ENCODE peak calls at places on chromosomes 1 and 21, in eight cellular contexts. P, W, I, Q, L, C, N and D are unnamed samples.

GRCh38 chr1:205319081-205320018 is 2.2 kb downstream of the NUAK2 start:
- DNase-seq in P (no peak), W (peak), I (peak), Q (peak), L (no peak), C (peak), N (no peak), D (no peak)

GRCh38 chr1:219498666-219499065 is 114.2 kb downstream of the ZC3H11B start:
- DNase-seq in P (no peak), W (peak), I (no peak), Q (peak), L (no peak), C (no peak), N (no peak), D (no peak)

GRCh38 chr1:18635833-18636671 is 5.4 kb downstream of the PAX7 start:
- DNase-seq in P (peak), W (no peak), I (no peak), Q (no peak), L (no peak), C (no peak), N (no peak), D (peak)

GRCh38 chr1:215226755-215227154 is 144.2 kb downstream of the KCNK2 start:
- DNase-seq in P (no peak), W (no peak), I (no peak), Q (no peak), L (no peak), C (no peak), N (peak), D (no peak)

GRCh38 chr1:89890085-89890754 is 69.4 kb downstream of the LRRC8D start:
- DNase-seq in P (peak), W (peak), I (no peak), Q (peak), L (no peak), C (peak), N (peak), D (no peak)

GRCh38 chr1:236143104-236143948 is 987 bp downstream of the GPR137B start:
- DNase-seq in P (no peak), W (peak), I (no peak), Q (peak), L (peak), C (no peak), N (peak), D (peak)

GRCh38 chr1:177883581-177883980 is 86.3 kb downstream of the SEC16B start:
- DNase-seq in P (no peak), W (no peak), I (no peak), Q (no peak), L (no peak), C (no peak), N (no peak), D (no peak)

GRCh38 chr1:55049914-55050278 is 10.5 kb downstream of the PCSK9 start:
- DNase-seq in P (no peak), W (peak), I (peak), Q (peak), L (no peak), C (no peak), N (peak), D (no peak)

GRCh38 chr1:116717318-116717717 is 36.9 kb upstream of the CD2 start:
- DNase-seq in P (no peak), W (no peak), I (no peak), Q (no peak), L (no peak), C (no peak), N (no peak), D (no peak)

GRCh38 chr1:241063281-241063680 is 293.7 kb downstream of the RGS7 start:
- DNase-seq in P (no peak), W (no peak), I (no peak), Q (no peak), L (no peak), C (no peak), N (no peak), D (no peak)

GRCh38 chr1:46649764-46650163 is 18.4 kb downstream of the ATPAF1 start:
- DNase-seq in P (no peak), W (no peak), I (no peak), Q (no peak), L (no peak), C (no peak), N (no peak), D (no peak)

GRCh38 chr1:171188388-171189266 is 3.5 kb downstream of the FMO2 start:
- DNase-seq in P (peak), W (peak), I (peak), Q (peak), L (peak), C (peak), N (peak), D (peak)

GRCh38 chr1:79777481-79778219 is 771.1 kb upstream of the ADGRL4 start:
- DNase-seq in P (peak), W (no peak), I (no peak), Q (no peak), L (no peak), C (no peak), N (no peak), D (no peak)

GRCh38 chr1:39933956-39934941 is 20.7 kb upstream of the MFSD2A start:
- DNase-seq in P (no peak), W (peak), I (peak), Q (peak), L (no peak), C (peak), N (peak), D (no peak)

GRCh38 chr1:203104096-203104495 is 18.3 kb upstream of the MYOG start:
- DNase-seq in P (no peak), W (no peak), I (no peak), Q (no peak), L (no peak), C (no peak), N (no peak), D (no peak)

GRCh38 chr1:158285756-158286241 is 3.9 kb upstream of the CD1C start:
- DNase-seq in P (no peak), W (no peak), I (peak), Q (peak), L (no peak), C (peak), N (no peak), D (no peak)

GRCh38 chr21:39012314-39013230 is 170.7 kb downstream of the PSMG1 start:
- DNase-seq in P (no peak), W (no peak), I (no peak), Q (no peak), L (no peak), C (no peak), N (no peak), D (no peak)

GRCh38 chr1:6505367-6506209 is 14.1 kb upstream of the PLEKHG5 start:
- DNase-seq in P (no peak), W (no peak), I (no peak), Q (no peak), L (no peak), C (no peak), N (no peak), D (peak)

GRCh38 chr1:103496014-103496635 is 29.4 kb upstream of the RNPC3 start:
- DNase-seq in P (no peak), W (peak), I (no peak), Q (peak), L (no peak), C (no peak), N (no peak), D (no peak)

GRCh38 chr1:241942738-241943137 is 14.8 kb upstream of the BECN2 start:
- DNase-seq in P (no peak), W (no peak), I (no peak), Q (no peak), L (no peak), C (no peak), N (no peak), D (no peak)

GRCh38 chr1:173202430-173203145 is 4.5 kb downstream of the TNFSF4 start:
- DNase-seq in P (peak), W (peak), I (peak), Q (peak), L (peak), C (peak), N (peak), D (no peak)

GRCh38 chr1:62382581-62382980 is 54.3 kb upstream of the USP1 start:
- DNase-seq in P (no peak), W (no peak), I (no peak), Q (no peak), L (no peak), C (no peak), N (no peak), D (no peak)

GRCh38 chr1:79353224-79353623 is 346.7 kb upstream of the ADGRL4 start:
- DNase-seq in P (peak), W (peak), I (peak), Q (peak), L (peak), C (peak), N (peak), D (peak)